ENCODE peak calls at places on chromosomes 4 and X, in seven cellular contexts. One of them, this sample, is unnamed.

GRCh38 chr4:98275129-98275528 is 13.9 kb downstream of the RAP1GDS1 start:
- ATAC-seq in right lobe of liver: no peak
- ATAC-seq in HepG2: no peak
- ATAC-seq in heart right ventricle: no peak
- ATAC-seq in Panc1: no peak
- ATAC-seq in pancreas: no peak
- ATAC-seq in lung: no peak
- ATAC-seq in this sample: no peak

GRCh38 chr4:153640476-153640802 is 43.6 kb upstream of the TLR2 start:
- ATAC-seq in right lobe of liver: no peak
- ATAC-seq in HepG2: peak; percentile 61
- ATAC-seq in heart right ventricle: no peak
- ATAC-seq in Panc1: no peak
- ATAC-seq in pancreas: no peak
- ATAC-seq in lung: no peak
- ATAC-seq in this sample: no peak

GRCh38 chrX:103883533-103883932 is 51.5 kb upstream of the RAB9B start:
- ATAC-seq in right lobe of liver: no peak
- ATAC-seq in HepG2: no peak
- ATAC-seq in heart right ventricle: no peak
- ATAC-seq in Panc1: no peak
- ATAC-seq in pancreas: no peak
- ATAC-seq in lung: no peak
- ATAC-seq in this sample: no peak

GRCh38 chr4:23237771-23238170 is 545.0 kb downstream of the GBA3 start:
- ATAC-seq in right lobe of liver: peak; percentile 91
- ATAC-seq in HepG2: no peak
- ATAC-seq in heart right ventricle: no peak
- ATAC-seq in Panc1: no peak
- ATAC-seq in pancreas: peak; percentile 90
- ATAC-seq in lung: no peak
- ATAC-seq in this sample: no peak

GRCh38 chrX:41351923-41352322 is 18.0 kb downstream of the DDX3X start:
- ATAC-seq in right lobe of liver: peak; percentile 18
- ATAC-seq in HepG2: peak; percentile 3
- ATAC-seq in heart right ventricle: no peak
- ATAC-seq in Panc1: peak; percentile 36
- ATAC-seq in pancreas: no peak
- ATAC-seq in lung: no peak
- ATAC-seq in this sample: no peak

GRCh38 chrX:10856797-10857196 is 236.4 kb upstream of the MID1 start:
- ATAC-seq in right lobe of liver: no peak
- ATAC-seq in HepG2: no peak
- ATAC-seq in heart right ventricle: no peak
- ATAC-seq in Panc1: no peak
- ATAC-seq in pancreas: no peak
- ATAC-seq in lung: no peak
- ATAC-seq in this sample: no peak

GRCh38 chr4:160880186-160880585 is 1283.6 kb downstream of the FSTL5 start:
- ATAC-seq in right lobe of liver: no peak
- ATAC-seq in HepG2: no peak
- ATAC-seq in heart right ventricle: no peak
- ATAC-seq in Panc1: no peak
- ATAC-seq in pancreas: no peak
- ATAC-seq in lung: no peak
- ATAC-seq in this sample: no peak

GRCh38 chr4:39825090-39825489 is 127.2 kb downstream of the UBE2K start:
- ATAC-seq in right lobe of liver: peak; percentile 58
- ATAC-seq in HepG2: no peak
- ATAC-seq in heart right ventricle: no peak
- ATAC-seq in Panc1: no peak
- ATAC-seq in pancreas: no peak
- ATAC-seq in lung: no peak
- ATAC-seq in this sample: no peak

GRCh38 chrX:39897741-39898097 is 200.0 kb downstream of the BCOR start:
- ATAC-seq in right lobe of liver: no peak
- ATAC-seq in HepG2: no peak
- ATAC-seq in heart right ventricle: no peak
- ATAC-seq in Panc1: no peak
- ATAC-seq in pancreas: no peak
- ATAC-seq in lung: no peak
- ATAC-seq in this sample: no peak

GRCh38 chr4:153623491-153623890 is 60.6 kb upstream of the TLR2 start:
- ATAC-seq in right lobe of liver: no peak
- ATAC-seq in HepG2: no peak
- ATAC-seq in heart right ventricle: no peak
- ATAC-seq in Panc1: no peak
- ATAC-seq in pancreas: no peak
- ATAC-seq in lung: no peak
- ATAC-seq in this sample: no peak

GRCh38 chrX:112008724-112009123 is 73.9 kb downstream of the TRPC5 start:
- ATAC-seq in right lobe of liver: no peak
- ATAC-seq in HepG2: no peak
- ATAC-seq in heart right ventricle: no peak
- ATAC-seq in Panc1: no peak
- ATAC-seq in pancreas: no peak
- ATAC-seq in lung: no peak
- ATAC-seq in this sample: no peak

GRCh38 chr4:182973421-182974340 is 56.5 kb upstream of the DCTD start:
- ATAC-seq in right lobe of liver: no peak
- ATAC-seq in HepG2: no peak
- ATAC-seq in heart right ventricle: no peak
- ATAC-seq in Panc1: no peak
- ATAC-seq in pancreas: no peak
- ATAC-seq in lung: no peak
- ATAC-seq in this sample: no peak

GRCh38 chrX:28225508-28225907 is 244.3 kb upstream of the DCAF8L1 start:
- ATAC-seq in right lobe of liver: peak; percentile 71
- ATAC-seq in HepG2: no peak
- ATAC-seq in heart right ventricle: no peak
- ATAC-seq in Panc1: no peak
- ATAC-seq in pancreas: no peak
- ATAC-seq in lung: no peak
- ATAC-seq in this sample: no peak

DNA sequence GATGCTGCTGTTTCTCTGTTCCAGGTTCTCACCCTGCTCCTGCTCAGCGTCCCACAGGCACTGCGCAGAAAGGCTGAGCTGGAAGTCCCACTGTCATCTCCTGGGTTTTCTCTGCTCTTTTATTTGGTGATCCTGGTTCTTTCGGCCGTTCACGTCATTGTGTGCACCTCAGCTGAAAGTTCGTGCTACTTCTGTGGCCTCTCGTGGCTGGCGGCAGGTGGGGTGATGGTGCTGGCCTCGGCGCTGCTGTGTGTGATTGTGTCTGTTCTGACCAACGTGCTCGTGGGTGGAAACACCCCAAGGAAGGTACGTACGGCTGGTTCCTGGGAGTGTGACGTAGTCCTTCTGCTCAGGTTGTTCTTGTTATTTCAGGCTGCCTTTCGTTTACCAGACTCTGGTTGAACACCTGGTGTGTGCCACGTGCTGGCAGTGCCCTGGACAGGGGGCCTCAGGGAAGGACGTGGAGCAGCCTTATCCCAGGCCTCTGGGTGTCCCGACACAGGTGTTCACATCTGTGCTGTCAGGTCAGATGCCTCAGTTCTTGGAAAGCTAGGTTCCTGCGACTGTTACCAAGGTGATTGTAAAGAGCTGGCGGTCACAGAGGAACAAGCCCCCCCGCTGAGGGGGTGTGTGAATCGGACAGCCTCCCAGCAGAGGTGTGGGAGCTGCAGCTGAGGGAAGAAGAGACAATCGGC is 22.8 kb downstream of the PIGG start:
- ATAC-seq in right lobe of liver: no peak
- ATAC-seq in HepG2: no peak
- ATAC-seq in heart right ventricle: no peak
- ATAC-seq in Panc1: no peak
- ATAC-seq in pancreas: no peak
- ATAC-seq in lung: no peak
- ATAC-seq in this sample: no peak
- H3K36me3 ChIP-seq in right lobe of liver: no peaks in the 10 kb centered on the region
- H3K36me3 ChIP-seq in HepG2: peaks cover 59% of the 10 kb centered on the region
- H3K36me3 ChIP-seq in heart right ventricle: peaks cover 16% of the 10 kb centered on the region
- H3K36me3 ChIP-seq in Panc1: peaks cover 2% of the 10 kb centered on the region
- H3K36me3 ChIP-seq in pancreas: peaks cover 11% of the 10 kb centered on the region
- H3K36me3 ChIP-seq in lung: peaks cover 10% of the 10 kb centered on the region
- H3K36me3 ChIP-seq in this sample: peaks cover 97% of the 10 kb centered on the region

DNA sequence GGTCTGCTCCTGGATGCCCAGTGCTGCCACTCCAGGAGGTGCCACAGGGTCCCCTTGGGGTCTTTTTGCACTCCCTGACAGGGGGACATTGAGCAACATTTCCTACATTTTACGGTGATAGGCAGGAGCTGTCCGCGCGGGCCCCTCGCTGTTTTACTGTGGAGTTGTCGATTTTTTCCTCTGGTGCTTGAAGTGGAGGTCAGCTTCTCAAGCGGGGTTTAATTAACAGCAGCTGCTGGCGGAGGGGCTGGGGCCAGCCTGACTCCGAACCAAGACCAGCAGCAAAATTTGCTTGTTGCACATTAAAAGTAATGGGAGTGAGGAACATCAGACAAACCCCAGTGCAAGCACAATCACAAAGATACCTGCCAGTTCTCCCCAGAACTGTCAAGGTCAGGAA is 13.2 kb upstream of the SH3TC1 start:
- ATAC-seq in right lobe of liver: no peak
- ATAC-seq in HepG2: no peak
- ATAC-seq in heart right ventricle: no peak
- ATAC-seq in Panc1: no peak
- ATAC-seq in pancreas: no peak
- ATAC-seq in lung: no peak
- ATAC-seq in this sample: no peak
- H3K27ac ChIP-seq in right lobe of liver: no peak overlapping the region
- H3K27ac ChIP-seq in HepG2: no peak overlapping the region
- H3K27ac ChIP-seq in heart right ventricle: no peak overlapping the region
- H3K27ac ChIP-seq in Panc1: no peak overlapping the region
- H3K27ac ChIP-seq in pancreas: no peak overlapping the region
- H3K27ac ChIP-seq in lung: no peak overlapping the region
- H3K27ac ChIP-seq in this sample: no peak overlapping the region

DNA sequence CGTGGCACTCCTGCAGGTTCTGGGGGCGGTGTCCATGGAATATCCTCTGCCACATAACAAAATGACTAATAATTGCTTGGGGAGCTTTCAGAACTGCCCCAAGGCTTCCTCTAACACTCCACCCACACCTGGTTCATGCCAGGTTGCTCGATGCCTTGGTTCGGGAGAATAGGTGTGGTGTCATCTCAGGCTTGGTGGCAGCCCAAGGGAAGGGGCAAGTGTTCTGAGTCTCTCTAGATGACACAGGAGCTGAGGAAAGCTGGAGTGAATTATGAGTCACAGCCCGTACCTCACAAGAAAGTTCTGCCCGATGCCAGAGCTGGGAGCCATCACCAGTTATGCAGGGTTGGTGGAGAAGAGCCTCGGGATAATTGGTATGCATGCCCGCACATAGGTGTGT is 14.7 kb downstream of the FTSJ1 start:
- ATAC-seq in right lobe of liver: no peak
- ATAC-seq in HepG2: no peak
- ATAC-seq in heart right ventricle: no peak
- ATAC-seq in Panc1: no peak
- ATAC-seq in pancreas: no peak
- ATAC-seq in lung: no peak
- ATAC-seq in this sample: no peak
- H3K4me3 ChIP-seq in right lobe of liver: no peak overlapping the region
- H3K4me3 ChIP-seq in HepG2: no peak overlapping the region
- H3K4me3 ChIP-seq in heart right ventricle: no peak overlapping the region
- H3K4me3 ChIP-seq in Panc1: no peak overlapping the region
- H3K4me3 ChIP-seq in pancreas: no peak overlapping the region
- H3K4me3 ChIP-seq in lung: no peak overlapping the region
- H3K4me3 ChIP-seq in this sample: no peak overlapping the region

DNA sequence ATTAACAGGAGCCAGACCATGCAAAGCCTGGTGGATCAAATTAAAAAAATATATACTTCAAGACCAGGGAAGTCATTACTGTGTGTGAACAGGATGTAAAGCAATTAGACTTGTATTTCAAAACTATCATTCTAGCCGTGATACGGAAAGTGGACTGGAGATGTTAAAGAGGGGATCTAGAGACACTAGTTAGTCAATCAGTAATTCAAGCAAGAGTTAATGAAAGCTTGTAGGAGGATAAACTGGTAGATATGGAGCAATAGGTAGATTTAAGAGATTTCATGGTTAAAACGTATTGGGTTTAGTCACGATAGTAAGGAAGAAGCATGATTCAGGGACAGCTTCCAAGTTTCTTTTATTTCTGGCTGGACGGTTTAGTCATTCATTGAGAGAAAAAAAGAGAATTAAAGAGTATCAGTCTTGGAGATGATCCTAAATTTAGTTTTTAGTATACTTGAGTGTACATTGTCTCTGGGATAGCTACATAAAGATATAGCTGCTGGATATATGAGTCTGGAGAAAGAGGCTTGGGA is 3.9 kb downstream of the MAD2L1 start:
- ATAC-seq in right lobe of liver: no peak
- ATAC-seq in HepG2: no peak
- ATAC-seq in heart right ventricle: no peak
- ATAC-seq in Panc1: no peak
- ATAC-seq in pancreas: no peak
- ATAC-seq in lung: no peak
- ATAC-seq in this sample: no peak
- H3K36me3 ChIP-seq in right lobe of liver: no peaks in the 10 kb centered on the region
- H3K36me3 ChIP-seq in HepG2: peaks cover 7% of the 10 kb centered on the region
- H3K36me3 ChIP-seq in heart right ventricle: peaks cover 8% of the 10 kb centered on the region
- H3K36me3 ChIP-seq in Panc1: peaks cover 30% of the 10 kb centered on the region
- H3K36me3 ChIP-seq in pancreas: no peaks in the 10 kb centered on the region
- H3K36me3 ChIP-seq in lung: no peaks in the 10 kb centered on the region
- H3K36me3 ChIP-seq in this sample: no peaks in the 10 kb centered on the region

GRCh38 chrX:16839224-16839851 is 30.8 kb downstream of the RBBP7 start:
- ATAC-seq in right lobe of liver: no peak
- ATAC-seq in HepG2: no peak
- ATAC-seq in heart right ventricle: no peak
- ATAC-seq in Panc1: no peak
- ATAC-seq in pancreas: no peak
- ATAC-seq in lung: no peak
- ATAC-seq in this sample: no peak
- H3K27ac ChIP-seq in right lobe of liver: no peak overlapping the region
- H3K27ac ChIP-seq in HepG2: no peak overlapping the region
- H3K27ac ChIP-seq in heart right ventricle: peak overlapping the region; percentile 60
- H3K27ac ChIP-seq in Panc1: no peak overlapping the region
- H3K27ac ChIP-seq in pancreas: no peak overlapping the region
- H3K27ac ChIP-seq in lung: peak overlapping the region; percentile 17
- H3K27ac ChIP-seq in this sample: peak overlapping the region; percentile 72

GRCh38 chr4:107034982-107035710 is 967 bp downstream of the DKK2 start:
- ATAC-seq in right lobe of liver: no peak
- ATAC-seq in HepG2: no peak
- ATAC-seq in heart right ventricle: peak; percentile 44
- ATAC-seq in Panc1: no peak
- ATAC-seq in pancreas: peak; percentile 53
- ATAC-seq in lung: no peak
- ATAC-seq in this sample: no peak
- H3K4me3 ChIP-seq in right lobe of liver: no peak overlapping the region
- H3K4me3 ChIP-seq in HepG2: no peak overlapping the region
- H3K4me3 ChIP-seq in heart right ventricle: peak overlapping the region; percentile 45
- H3K4me3 ChIP-seq in Panc1: peak overlapping the region; percentile 39
- H3K4me3 ChIP-seq in pancreas: peak overlapping the region; percentile 47
- H3K4me3 ChIP-seq in lung: no peak overlapping the region
- H3K4me3 ChIP-seq in this sample: peak overlapping the region; percentile 46

DNA sequence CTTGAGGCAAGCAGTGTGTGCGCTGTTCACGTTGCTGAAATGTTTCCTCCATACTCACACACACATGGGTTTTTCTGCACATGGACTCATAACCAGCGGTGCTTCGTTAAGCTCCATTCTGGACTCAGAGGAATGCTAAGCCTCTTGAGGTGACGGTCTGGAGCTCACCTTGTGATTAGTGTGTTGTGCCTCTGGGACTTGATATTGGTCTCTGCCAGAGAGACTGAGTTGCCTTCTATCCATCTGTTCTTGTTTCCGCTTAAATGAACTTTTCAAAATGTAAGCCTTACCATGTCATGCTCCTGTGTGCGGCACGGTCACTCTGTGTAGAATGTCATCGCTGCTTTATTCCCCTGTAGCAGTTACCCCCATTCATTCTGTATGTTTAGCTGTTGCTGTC is 42.5 kb downstream of the ADD1 start:
- ATAC-seq in right lobe of liver: no peak
- ATAC-seq in HepG2: no peak
- ATAC-seq in heart right ventricle: peak; percentile 16
- ATAC-seq in Panc1: no peak
- ATAC-seq in pancreas: peak; percentile 34
- ATAC-seq in lung: no peak
- ATAC-seq in this sample: no peak
- H3K36me3 ChIP-seq in right lobe of liver: no peaks in the 10 kb centered on the region
- H3K36me3 ChIP-seq in HepG2: peaks cover 46% of the 10 kb centered on the region
- H3K36me3 ChIP-seq in heart right ventricle: peaks cover 25% of the 10 kb centered on the region
- H3K36me3 ChIP-seq in Panc1: peaks cover 6% of the 10 kb centered on the region
- H3K36me3 ChIP-seq in pancreas: peaks cover 17% of the 10 kb centered on the region
- H3K36me3 ChIP-seq in lung: peaks cover 25% of the 10 kb centered on the region
- H3K36me3 ChIP-seq in this sample: peaks cover 70% of the 10 kb centered on the region